ENCODE peak calls at places on chromosomes 12 and 14, in four cellular contexts. F, Z, L and V are unnamed samples.

GRCh38 chr12:28683371-28683770 is 465.7 kb upstream of the FAR2 start:
- DNase-seq in F (no peak), Z (no peak), L (no peak), V (no peak)

GRCh38 chr14:59314953-59315599 is 126.6 kb downstream of the DAAM1 start:
- DNase-seq in F (no peak), Z (no peak), L (no peak), V (no peak)

GRCh38 chr12:121110211-121110940 is 22.3 kb upstream of the P2RX7 start:
- DNase-seq in F (peak), Z (peak), L (peak), V (peak)

GRCh38 chr14:76129851-76130576 is 21.7 kb upstream of the GPATCH2L start:
- DNase-seq in F (no peak), Z (no peak), L (no peak), V (peak)

GRCh38 chr12:6639151-6639773 is 3.5 kb upstream of the LPAR5 start:
- DNase-seq in F (no peak), Z (peak), L (no peak), V (no peak)

GRCh38 chr12:89648211-89648930 is 60.3 kb downstream of the ATP2B1 start:
- DNase-seq in F (no peak), Z (no peak), L (no peak), V (peak)

GRCh38 chr14:24839617-24840203 is 205.7 kb upstream of the GZMB start:
- DNase-seq in F (no peak), Z (no peak), L (no peak), V (no peak)

GRCh38 chr14:93897476-93897845 is 29.7 kb upstream of the FAM181A start:
- DNase-seq in F (no peak), Z (no peak), L (no peak), V (no peak)

GRCh38 chr12:459430-460258 is at the start of gene B4GALNT3:
- DNase-seq in F (no peak), Z (peak), L (no peak), V (peak)

GRCh38 chr14:71783786-71784185 is 148.4 kb upstream of the RGS6 start:
- DNase-seq in F (no peak), Z (no peak), L (no peak), V (no peak)

GRCh38 chr12:68746572-68747180 is 700 bp downstream of the SLC35E3 start:
- DNase-seq in F (peak), Z (peak), L (peak), V (peak)

GRCh38 chr14:30560581-30560980 is 1.6 kb downstream of the G2E3 start:
- DNase-seq in F (no peak), Z (no peak), L (no peak), V (no peak)

GRCh38 chr14:30564868-30565248 is 5.9 kb downstream of the G2E3 start:
- DNase-seq in F (no peak), Z (no peak), L (no peak), V (no peak)

GRCh38 chr14:30569216-30569902 is 10.4 kb downstream of the G2E3 start:
- DNase-seq in F (no peak), Z (no peak), L (no peak), V (peak)

GRCh38 chr14:30559638-30560071 is 697 bp downstream of the G2E3 start:
- DNase-seq in F (no peak), Z (no peak), L (no peak), V (peak)

DNA sequence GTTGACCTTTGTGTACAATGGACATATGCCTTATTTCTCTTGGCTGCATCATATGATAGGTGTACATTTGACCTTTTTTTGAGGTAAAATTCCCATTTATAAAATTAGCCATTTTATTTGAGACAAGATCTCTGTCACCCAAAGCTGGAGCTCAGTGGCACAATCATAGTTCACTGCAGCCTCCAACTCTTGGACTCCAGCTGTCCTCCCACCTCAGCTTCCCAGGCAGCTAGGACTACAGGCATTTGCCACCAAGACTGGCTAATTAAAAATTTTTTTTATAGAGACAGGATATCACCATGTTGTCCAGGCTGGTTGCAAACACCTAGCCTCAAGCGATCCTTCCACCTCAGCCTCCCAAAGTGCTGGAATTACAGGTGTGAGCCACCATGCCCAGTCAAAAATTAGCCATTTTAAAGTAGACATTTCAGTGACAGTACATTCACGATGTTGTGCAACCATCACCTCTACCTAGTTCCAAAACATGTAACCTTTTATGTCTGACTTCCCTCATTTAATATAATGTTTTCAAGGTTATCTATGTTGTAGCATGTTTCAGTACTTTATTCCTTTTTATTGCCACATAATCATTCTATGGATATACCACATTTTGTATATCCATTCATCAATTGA is 5.4 kb downstream of the G2E3 start:
- DNase-seq in F (no peak), Z (no peak), L (no peak), V (no peak)
- TF ChIP-seq CTCF in F (no peak), Z (no peak), L (no peak), V (no peak)

GRCh38 chr12:106902053-106902452 is 53.7 kb upstream of the TMEM263 start:
- DNase-seq in F (no peak), Z (no peak), L (no peak), V (no peak)

GRCh38 chr12:106906715-106907114 is 49.0 kb upstream of the TMEM263 start:
- DNase-seq in F (no peak), Z (no peak), L (no peak), V (no peak)

GRCh38 chr12:106901276-106901675 is 54.4 kb upstream of the TMEM263 start:
- DNase-seq in F (no peak), Z (no peak), L (no peak), V (no peak)

GRCh38 chr12:106900554-106900953 is 55.2 kb upstream of the TMEM263 start:
- DNase-seq in F (no peak), Z (no peak), L (no peak), V (no peak)

GRCh38 chr12:106903241-106903950 is 52.3 kb upstream of the TMEM263 start:
- DNase-seq in F (no peak), Z (peak), L (no peak), V (peak)
- H3K4me3 ChIP-seq in F (peak), Z (peak), L (no peak), V (peak)

GRCh38 chr12:131116437-131117117 is 162.9 kb downstream of the ADGRD1 start:
- DNase-seq in F (no peak), Z (peak), L (no peak), V (peak)
- TF ChIP-seq CTCF in F (peak), Z (no peak), L (peak), V (peak)

GRCh38 chr14:101875726-101876268 is 88.6 kb upstream of the DYNC1H1 start:
- DNase-seq in F (no peak), Z (no peak), L (no peak), V (no peak)
- H3K4me3 ChIP-seq in F (no peak), Z (no peak), L (no peak), V (no peak)

DNA sequence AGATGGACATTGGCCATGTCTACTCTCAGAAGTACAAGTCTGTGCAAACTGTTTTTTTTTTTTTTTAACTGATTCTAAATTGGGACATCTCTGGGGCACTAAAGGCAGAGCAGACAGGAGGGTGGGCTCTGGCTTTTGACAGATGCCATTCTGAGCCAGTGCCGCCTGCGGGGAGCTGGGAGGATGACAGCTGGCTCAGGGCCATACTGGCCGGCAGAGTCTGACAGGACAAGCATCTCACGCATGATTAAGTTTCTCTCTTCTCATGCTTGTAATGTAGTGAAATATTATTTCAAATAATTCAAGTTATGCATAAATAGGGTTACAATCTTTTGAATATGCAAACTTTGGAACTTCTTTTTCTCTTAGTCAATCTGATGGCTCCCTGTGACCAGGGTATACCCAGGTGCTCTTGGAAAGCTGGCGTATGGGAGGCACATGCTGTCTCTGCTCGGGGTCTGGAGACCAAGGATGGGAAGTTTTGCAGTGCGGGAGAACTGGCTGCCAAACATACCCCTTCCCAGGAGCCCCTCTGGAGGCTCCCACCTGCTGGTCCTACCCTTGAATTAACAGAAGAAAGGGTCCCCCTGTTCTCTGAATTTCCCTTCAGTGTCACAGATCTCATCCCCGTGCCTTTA is 7.6 kb downstream of the CDCA4 start:
- DNase-seq in F (no peak), Z (no peak), L (no peak), V (no peak)
- TF ChIP-seq CTCF in F (no peak), Z (no peak), L (no peak), V (no peak)

DNA sequence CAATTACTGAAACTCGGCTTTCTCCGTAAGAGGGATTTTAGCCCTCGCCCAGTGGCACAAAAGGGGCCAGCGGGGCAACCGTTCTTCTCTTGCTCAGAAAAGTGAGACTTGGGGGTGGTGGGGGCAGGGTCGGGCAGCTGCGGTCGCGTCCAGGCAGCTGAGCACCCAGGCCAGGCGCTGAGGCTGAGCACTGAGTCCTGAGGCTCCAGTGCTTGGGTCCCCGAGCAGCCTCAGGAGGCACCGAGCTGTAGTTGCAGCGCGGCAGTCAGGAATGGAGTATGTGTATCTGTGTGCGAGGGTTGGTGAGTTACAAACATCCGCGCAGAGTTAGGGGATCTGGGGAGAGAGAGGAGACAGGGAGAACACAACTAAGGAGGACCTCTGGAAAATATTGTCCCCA is 4.1 kb upstream of the HOXC6 start:
- DNase-seq in F (no peak), Z (no peak), L (no peak), V (peak)
- H3K4me3 ChIP-seq in F (no peak), Z (no peak), L (no peak), V (no peak)

DNA sequence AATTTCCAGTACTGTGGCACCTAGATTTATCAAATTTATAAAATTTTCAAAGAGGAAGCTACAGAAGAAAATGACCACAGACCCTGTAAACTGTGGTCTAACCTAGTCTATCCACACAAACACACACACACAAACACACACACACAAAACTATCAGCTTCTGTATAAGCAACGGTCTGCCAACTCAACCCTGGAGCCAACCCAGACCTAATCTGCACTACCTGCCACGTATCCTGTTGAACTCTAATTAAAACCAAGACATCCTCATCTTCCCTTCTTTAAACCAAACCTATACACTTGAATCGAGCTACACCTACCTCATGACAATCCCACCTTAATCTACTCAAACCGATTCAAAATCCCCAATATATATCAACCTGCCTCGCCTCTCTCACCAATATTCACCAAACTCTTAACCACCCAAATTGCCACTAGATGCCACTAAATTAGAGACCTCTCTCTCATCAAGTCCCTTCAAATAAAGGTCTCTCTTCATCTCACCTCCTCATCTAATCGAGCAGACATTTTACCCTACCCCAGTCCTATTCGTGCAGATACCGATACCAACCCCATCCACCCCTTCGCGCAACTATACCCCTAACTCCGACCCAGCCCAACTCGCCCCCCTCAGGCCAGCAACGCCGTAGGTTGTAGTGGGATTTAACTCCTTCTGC is 807 bp downstream of the ACIN1 start:
- DNase-seq in F (no peak), Z (no peak), L (no peak), V (no peak)
- TF ChIP-seq CTCF in F (no peak), Z (no peak), L (no peak), V (peak)